ENCODE peak calls at places on chromosomes 3 and 15, in six cellular contexts. M is ovary, Z is right cardiac atrium, I is neural progenitor cell, V is MM.1S, D is HCT116. K is an unnamed sample.

GRCh38 chr15:74449066-74449465 is 11.9 kb downstream of the UBL7 start:
- DNase-seq in M (no peak), Z (no peak), I (no peak), V (no peak), D (no peak), K (no peak)

GRCh38 chr3:97872209-97873042 is 50.6 kb downstream of the CRYBG3 start:
- DNase-seq in M (no peak), Z (no peak), I (no peak), V (no peak), D (no peak), K (no peak)

GRCh38 chr3:71441925-71442620 is 141.5 kb downstream of the FOXP1 start:
- DNase-seq in M (no peak), Z (no peak), I (no peak), V (no peak), D (no peak), K (no peak)

GRCh38 chr3:48561045-48561736 is 2.4 kb downstream of the UCN2 start:
- DNase-seq in M (peak), Z (peak), I (peak), V (peak), D (no peak), K (peak)

GRCh38 chr3:127196002-127196401 is 3.1 kb downstream of the PRR23E start:
- DNase-seq in M (no peak), Z (no peak), I (no peak), V (no peak), D (no peak), K (no peak)

GRCh38 chr3:46914849-46915248 is 37.3 kb downstream of the PTH1R start:
- DNase-seq in M (no peak), Z (peak), I (no peak), V (no peak), D (no peak), K (no peak)

GRCh38 chr3:195697582-195698324 is 23.0 kb upstream of the MUC20 start:
- DNase-seq in M (no peak), Z (no peak), I (peak), V (peak), D (no peak), K (no peak)

GRCh38 chr3:191424871-191425270 is 36.1 kb upstream of the PYDC2 start:
- DNase-seq in M (no peak), Z (no peak), I (no peak), V (no peak), D (no peak), K (no peak)

GRCh38 chr15:89937365-89938355 is 24.9 kb upstream of the ARPIN start:
- DNase-seq in M (no peak), Z (no peak), I (no peak), V (no peak), D (no peak), K (no peak)

GRCh38 chr15:25543156-25543555 is 104.3 kb upstream of the UBE3A start:
- DNase-seq in M (peak), Z (peak), I (peak), V (no peak), D (no peak), K (peak)

GRCh38 chr3:37941608-37942540 is 48.7 kb upstream of the VILL start:
- DNase-seq in M (no peak), Z (no peak), I (peak), V (no peak), D (no peak), K (no peak)
- H3K27ac ChIP-seq in M (peak), Z (no peak), I (no peak), V (no peak), D (no peak), K (no peak)

GRCh38 chr3:130854208-130854864 is 39.5 kb upstream of the ATP2C1 start:
- DNase-seq in M (no peak), Z (no peak), I (no peak), V (peak), D (no peak), K (no peak)
- H3K27ac ChIP-seq in M (no peak), Z (no peak), I (no peak), V (peak), D (no peak), K (no peak)

GRCh38 chr3:158539414-158540014 is 31.5 kb upstream of the MLF1 start:
- DNase-seq in M (peak), Z (no peak), I (peak), V (peak), D (peak), K (no peak)
- H3K27ac ChIP-seq in M (no peak), Z (no peak), I (no peak), V (no peak), D (no peak), K (no peak)

GRCh38 chr3:174120997-174121396 is 723.5 kb downstream of the NLGN1 start:
- DNase-seq in M (no peak), Z (no peak), I (no peak), V (no peak), D (no peak), K (no peak)

GRCh38 chr3:174126990-174127758 is 729.6 kb downstream of the NLGN1 start:
- DNase-seq in M (no peak), Z (no peak), I (no peak), V (no peak), D (no peak), K (no peak)

GRCh38 chr3:174122411-174122810 is 724.9 kb downstream of the NLGN1 start:
- DNase-seq in M (no peak), Z (no peak), I (no peak), V (no peak), D (no peak), K (no peak)

GRCh38 chr3:174125267-174125844 is 727.8 kb downstream of the NLGN1 start:
- DNase-seq in M (no peak), Z (no peak), I (peak), V (peak), D (peak), K (no peak)
- H3K27ac ChIP-seq in M (no peak), Z (no peak), I (no peak), V (no peak), D (no peak), K (no peak)

GRCh38 chr15:58478579-58478978 is 46.8 kb downstream of the LIPC start:
- DNase-seq in M (no peak), Z (no peak), I (no peak), V (no peak), D (no peak), K (no peak)
- H3K27ac ChIP-seq in M (no peak), Z (no peak), I (no peak), V (no peak), D (no peak), K (no peak)